ENCODE peak calls at places on chromosome 3, in five cellular contexts. R is right lobe of liver, Y is lower leg skin, L is BJ, N is neural progenitor cell. G is an unnamed sample.

GRCh38 chr3:36380171-36381031 is at the start of gene STAC:
- DNase-seq in R (peak; percentile 32), Y (no peak), N (peak; percentile 85), L (no peak), G (no peak)

GRCh38 chr3:63909431-63909830 is 2.8 kb downstream of the SCAANT1 start:
- DNase-seq in R (no peak), N (no peak), Y (no peak), L (no peak), G (no peak)

GRCh38 chr3:89419647-89420141 is 312.3 kb downstream of the EPHA3 start:
- DNase-seq in L (no peak), N (no peak), Y (no peak), R (no peak), G (no peak)

GRCh38 chr3:64936570-64936969 is 248.8 kb upstream of the ADAMTS9 start:
- DNase-seq in R (no peak), L (no peak), Y (no peak), N (no peak), G (no peak)

GRCh38 chr3:45547764-45548683 is 46.5 kb upstream of the LIMD1 start:
- DNase-seq in R (no peak), N (no peak), Y (peak; percentile 63), L (peak; percentile 69), G (peak; percentile 51)

GRCh38 chr3:73143821-73144237 is 82.4 kb downstream of the EBLN2 start:
- DNase-seq in Y (no peak), N (no peak), R (no peak), L (peak; percentile 17), G (peak; percentile 3)

GRCh38 chr3:52779411-52780297 is 2.3 kb downstream of the ITIH1 start:
- DNase-seq in N (peak; percentile 0), R (no peak), Y (no peak), L (no peak), G (no peak)

GRCh38 chr3:135752851-135753250 is 212.7 kb upstream of the PPP2R3A start:
- DNase-seq in Y (no peak), R (no peak), L (no peak), N (peak; percentile 42), G (no peak)

GRCh38 chr3:188687389-188687788 is 484.4 kb upstream of the TPRG1 start:
- DNase-seq in L (peak; percentile 34), R (no peak), N (peak; percentile 29), Y (no peak), G (peak; percentile 88)
- TF ChIP-seq CTCF in L (peak; percentile 38), R (no peak), N (peak; percentile 35), Y (no peak), G (peak; percentile 64)

DNA sequence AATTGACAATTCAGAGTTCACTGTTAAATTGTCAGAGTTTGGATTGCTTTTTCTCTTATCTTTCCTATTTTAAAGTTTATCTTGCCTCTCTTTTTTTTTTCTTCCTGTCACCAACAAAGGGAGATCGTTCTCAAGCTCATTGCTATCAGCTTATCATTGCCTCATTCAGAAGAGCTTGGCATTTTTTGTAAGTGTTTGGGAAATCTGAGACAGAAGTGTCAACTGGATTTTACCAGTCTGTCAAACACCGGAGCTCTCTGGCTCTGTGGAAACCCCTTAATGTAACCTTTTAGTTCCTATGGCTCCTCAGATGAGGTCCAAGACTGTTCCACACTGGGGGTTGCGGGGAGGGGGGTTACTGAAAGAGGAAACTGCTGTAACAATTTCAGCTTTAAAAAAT is 10.6 kb upstream of the TFG start:
- DNase-seq in N (no peak), R (no peak), Y (no peak), L (no peak), G (no peak)
- H3K4me3 ChIP-seq in N (no peak overlapping the region), R (no peak overlapping the region), Y (no peak overlapping the region), L (no peak overlapping the region), G (no peak overlapping the region)

GRCh38 chr3:13352621-13353131 is 67.4 kb downstream of the NUP210 start:
- DNase-seq in L (no peak), N (no peak), R (no peak), Y (no peak), G (no peak)

GRCh38 chr3:13358051-13358450 is 62.1 kb downstream of the NUP210 start:
- DNase-seq in Y (no peak), L (no peak), R (no peak), N (no peak), G (no peak)

GRCh38 chr3:13357074-13357473 is 63.0 kb downstream of the NUP210 start:
- DNase-seq in Y (no peak), L (no peak), R (no peak), N (no peak), G (no peak)

GRCh38 chr3:13349823-13350222 is 70.3 kb downstream of the NUP210 start:
- DNase-seq in Y (no peak), R (no peak), L (no peak), N (peak; percentile 86), G (no peak)

GRCh38 chr3:13353936-13354542 is 66.1 kb downstream of the NUP210 start:
- DNase-seq in N (peak; percentile 16), R (no peak), L (no peak), Y (no peak), G (no peak)
- TF ChIP-seq CTCF in N (peak; percentile 33), R (no peak), L (peak; percentile 35), Y (no peak), G (peak; percentile 53)

GRCh38 chr3:99896482-99896881 is 78.8 kb downstream of the CMSS1 start:
- DNase-seq in R (no peak), Y (no peak), N (peak; percentile 6), L (no peak), G (no peak)

GRCh38 chr3:99891610-99892285 is 74.1 kb downstream of the CMSS1 start:
- DNase-seq in Y (no peak), L (no peak), R (no peak), N (no peak), G (no peak)

GRCh38 chr3:99895706-99896441 is 78.2 kb downstream of the CMSS1 start:
- DNase-seq in N (no peak), R (no peak), Y (no peak), L (peak; percentile 74), G (peak; percentile 62)

GRCh38 chr3:99892332-99892731 is 74.7 kb downstream of the CMSS1 start:
- DNase-seq in L (no peak), R (no peak), Y (no peak), N (no peak), G (no peak)

DNA sequence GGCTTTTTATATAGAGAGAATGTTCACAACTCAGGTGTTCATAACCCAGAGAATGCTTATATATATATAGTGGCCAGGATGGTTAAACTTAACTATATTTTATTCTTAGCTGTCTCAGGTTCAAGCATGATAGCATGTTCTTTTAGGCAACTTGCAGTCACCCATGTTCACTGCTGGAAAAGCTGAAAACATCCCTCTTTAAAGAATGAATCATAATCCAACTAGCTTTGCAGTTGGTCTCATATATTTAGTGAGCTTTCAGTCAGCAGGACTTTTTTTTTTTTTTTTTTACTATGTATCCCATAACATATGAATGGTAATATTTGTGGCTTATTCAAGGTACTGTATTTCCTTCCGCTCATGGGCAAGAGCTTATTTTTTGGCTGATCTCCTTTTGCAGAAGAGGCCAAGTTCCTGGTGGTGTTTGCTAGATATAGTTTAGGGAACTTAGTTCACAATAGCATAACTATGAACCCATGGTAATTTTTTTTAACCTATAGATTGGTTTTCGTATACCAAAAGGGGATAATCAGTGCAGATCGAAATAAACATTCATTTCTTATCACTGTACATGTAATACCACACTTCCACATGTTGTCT is 77.5 kb downstream of the CMSS1 start:
- DNase-seq in R (no peak), L (no peak), Y (no peak), N (no peak), G (no peak)
- H3K4me3 ChIP-seq in R (no peak overlapping the region), L (no peak overlapping the region), Y (no peak overlapping the region), N (no peak overlapping the region), G (no peak overlapping the region)

GRCh38 chr3:163391407-163392181 is 1686.7 kb downstream of the SI start:
- DNase-seq in Y (no peak), L (no peak), N (no peak), R (no peak), G (no peak)
- TF ChIP-seq CTCF in Y (no peak), L (no peak), N (no peak), R (no peak), G (no peak)

GRCh38 chr3:62875103-62876002 is at the start of gene CADPS:
- DNase-seq in R (no peak), Y (peak; percentile 22), N (peak; percentile 77), L (no peak), G (no peak)

GRCh38 chr3:62872318-62872717 is 2.9 kb downstream of the CADPS start:
- DNase-seq in R (no peak), L (no peak), N (no peak), Y (no peak), G (no peak)

GRCh38 chr3:62873672-62874397 is 1.4 kb downstream of the CADPS start:
- DNase-seq in R (peak; percentile 17), L (no peak), Y (peak; percentile 21), N (peak; percentile 91), G (no peak)

GRCh38 chr3:62876064-62876463 is 848 bp upstream of the CADPS start:
- DNase-seq in R (peak; percentile 34), Y (no peak), L (no peak), N (peak; percentile 94), G (no peak)

GRCh38 chr3:62874398-62875102 is 666 bp downstream of the CADPS start:
- DNase-seq in N (peak; percentile 56), R (no peak), Y (no peak), L (no peak), G (no peak)
- H3K4me3 ChIP-seq in N (peak overlapping the region; percentile 93), R (peak overlapping the region; percentile 16), Y (peak overlapping the region; percentile 35), L (no peak overlapping the region), G (peak overlapping the region; percentile 48)

GRCh38 chr3:11618897-11619296 is 24.8 kb downstream of the VGLL4 start:
- DNase-seq in R (no peak), L (no peak), N (no peak), Y (no peak), G (no peak)
- TF ChIP-seq CTCF in R (no peak), L (no peak), N (no peak), Y (no peak), G (no peak)

GRCh38 chr3:185175370-185175987 is 22.6 kb upstream of the C3orf70 start:
- DNase-seq in N (peak; percentile 30), L (no peak), R (peak; percentile 29), Y (peak; percentile 34), G (no peak)
- H3K4me3 ChIP-seq in N (no peak overlapping the region), L (no peak overlapping the region), R (no peak overlapping the region), Y (no peak overlapping the region), G (no peak overlapping the region)

G was measured in AG09309.